ENCODE peak calls at places on chromosomes 13 and 19, in ten cellular contexts. One of them, this sample, is unnamed.
A peak's percentile ranks its signal among the peaks of the same experiment; 100 is the strongest.

GRCh38 chr13:40187836-40188591 is 478.4 kb downstream of the FOXO1 start:
- DNase-seq in PC-3: no peak
- DNase-seq in AG09309: no peak
- DNase-seq in fibroblast of lung: no peak
- DNase-seq in foreskin fibroblast: no peak
- DNase-seq in aorta: no peak
- DNase-seq in Peyer's patch: no peak
- DNase-seq in heart right ventricle: no peak
- DNase-seq in GM23248: peak; percentile 51
- DNase-seq in GM23338: peak; percentile 23
- DNase-seq in this sample: no peak

GRCh38 chr13:91157273-91158014 is 190.0 kb upstream of the MIR17HG start:
- DNase-seq in PC-3: no peak
- DNase-seq in AG09309: no peak
- DNase-seq in fibroblast of lung: no peak
- DNase-seq in foreskin fibroblast: no peak
- DNase-seq in aorta: no peak
- DNase-seq in Peyer's patch: no peak
- DNase-seq in heart right ventricle: no peak
- DNase-seq in GM23248: no peak
- DNase-seq in GM23338: no peak
- DNase-seq in this sample: no peak

GRCh38 chr13:113669231-113669870 is 2.3 kb downstream of the GRK1 start:
- DNase-seq in PC-3: no peak
- DNase-seq in AG09309: no peak
- DNase-seq in fibroblast of lung: no peak
- DNase-seq in foreskin fibroblast: no peak
- DNase-seq in aorta: peak; percentile 29
- DNase-seq in Peyer's patch: peak; percentile 41
- DNase-seq in heart right ventricle: no peak
- DNase-seq in GM23248: no peak
- DNase-seq in GM23338: no peak
- DNase-seq in this sample: no peak

GRCh38 chr13:40639226-40639681 is 27.2 kb downstream of the FOXO1 start:
- DNase-seq in PC-3: no peak
- DNase-seq in AG09309: no peak
- DNase-seq in fibroblast of lung: peak; percentile 53
- DNase-seq in foreskin fibroblast: peak; percentile 43
- DNase-seq in aorta: peak; percentile 68
- DNase-seq in Peyer's patch: no peak
- DNase-seq in heart right ventricle: no peak
- DNase-seq in GM23248: peak; percentile 53
- DNase-seq in GM23338: no peak
- DNase-seq in this sample: no peak

GRCh38 chr13:111645598-111646463 is 325.4 kb downstream of the TEX29 start:
- DNase-seq in PC-3: no peak
- DNase-seq in AG09309: no peak
- DNase-seq in fibroblast of lung: no peak
- DNase-seq in foreskin fibroblast: no peak
- DNase-seq in aorta: no peak
- DNase-seq in Peyer's patch: no peak
- DNase-seq in heart right ventricle: no peak
- DNase-seq in GM23248: no peak
- DNase-seq in GM23338: no peak
- DNase-seq in this sample: no peak

GRCh38 chr13:21010621-21011020 is 50.8 kb downstream of the LATS2 start:
- DNase-seq in PC-3: peak; percentile 20
- DNase-seq in AG09309: no peak
- DNase-seq in fibroblast of lung: no peak
- DNase-seq in foreskin fibroblast: no peak
- DNase-seq in aorta: no peak
- DNase-seq in Peyer's patch: no peak
- DNase-seq in heart right ventricle: no peak
- DNase-seq in GM23248: peak; percentile 39
- DNase-seq in GM23338: peak; percentile 49
- DNase-seq in this sample: no peak

GRCh38 chr19:54030895-54031586 is 32.7 kb downstream of the VSTM1 start:
- DNase-seq in PC-3: peak; percentile 72
- DNase-seq in AG09309: no peak
- DNase-seq in fibroblast of lung: peak; percentile 30
- DNase-seq in foreskin fibroblast: peak; percentile 71
- DNase-seq in aorta: no peak
- DNase-seq in Peyer's patch: no peak
- DNase-seq in heart right ventricle: no peak
- DNase-seq in GM23248: peak; percentile 50
- DNase-seq in GM23338: peak; percentile 71
- DNase-seq in this sample: no peak

GRCh38 chr19:6564393-6564792 is 26.6 kb downstream of the CD70 start:
- DNase-seq in PC-3: peak; percentile 60
- DNase-seq in AG09309: no peak
- DNase-seq in fibroblast of lung: no peak
- DNase-seq in foreskin fibroblast: peak; percentile 6
- DNase-seq in aorta: no peak
- DNase-seq in Peyer's patch: no peak
- DNase-seq in heart right ventricle: no peak
- DNase-seq in GM23248: peak; percentile 46
- DNase-seq in GM23338: peak; percentile 44
- DNase-seq in this sample: no peak

GRCh38 chr13:72004236-72004635 is 137.2 kb upstream of the DACH1 start:
- DNase-seq in PC-3: no peak
- DNase-seq in AG09309: no peak
- DNase-seq in fibroblast of lung: peak; percentile 86
- DNase-seq in foreskin fibroblast: peak; percentile 6
- DNase-seq in aorta: no peak
- DNase-seq in Peyer's patch: no peak
- DNase-seq in heart right ventricle: no peak
- DNase-seq in GM23248: no peak
- DNase-seq in GM23338: no peak
- DNase-seq in this sample: peak; percentile 3
- H3K4me3 ChIP-seq in PC-3: peak overlapping the region; percentile 14
- H3K4me3 ChIP-seq in AG09309: no peak overlapping the region
- H3K4me3 ChIP-seq in fibroblast of lung: no peak overlapping the region
- H3K4me3 ChIP-seq in foreskin fibroblast: peak overlapping the region; percentile 23
- H3K4me3 ChIP-seq in aorta: no peak overlapping the region
- H3K4me3 ChIP-seq in Peyer's patch: no peak overlapping the region
- H3K4me3 ChIP-seq in heart right ventricle: no peak overlapping the region
- H3K4me3 ChIP-seq in GM23248: no peak overlapping the region
- H3K4me3 ChIP-seq in GM23338: no peak overlapping the region
- H3K4me3 ChIP-seq in this sample: no peak overlapping the region

GRCh38 chr13:48110930-48111721 is 16.2 kb upstream of the MED4 start:
- DNase-seq in PC-3: no peak
- DNase-seq in AG09309: no peak
- DNase-seq in fibroblast of lung: peak; percentile 3
- DNase-seq in foreskin fibroblast: no peak
- DNase-seq in aorta: peak; percentile 54
- DNase-seq in Peyer's patch: no peak
- DNase-seq in heart right ventricle: peak; percentile 39
- DNase-seq in GM23248: no peak
- DNase-seq in GM23338: no peak
- DNase-seq in this sample: no peak

GRCh38 chr13:48108106-48108505 is 13.2 kb upstream of the MED4 start:
- DNase-seq in PC-3: no peak
- DNase-seq in AG09309: no peak
- DNase-seq in fibroblast of lung: no peak
- DNase-seq in foreskin fibroblast: no peak
- DNase-seq in aorta: no peak
- DNase-seq in Peyer's patch: no peak
- DNase-seq in heart right ventricle: no peak
- DNase-seq in GM23248: no peak
- DNase-seq in GM23338: no peak
- DNase-seq in this sample: no peak

GRCh38 chr13:48112896-48113525 is 18.1 kb upstream of the MED4 start:
- DNase-seq in PC-3: no peak
- DNase-seq in AG09309: no peak
- DNase-seq in fibroblast of lung: no peak
- DNase-seq in foreskin fibroblast: no peak
- DNase-seq in aorta: no peak
- DNase-seq in Peyer's patch: no peak
- DNase-seq in heart right ventricle: no peak
- DNase-seq in GM23248: peak; percentile 32
- DNase-seq in GM23338: no peak
- DNase-seq in this sample: no peak

DNA sequence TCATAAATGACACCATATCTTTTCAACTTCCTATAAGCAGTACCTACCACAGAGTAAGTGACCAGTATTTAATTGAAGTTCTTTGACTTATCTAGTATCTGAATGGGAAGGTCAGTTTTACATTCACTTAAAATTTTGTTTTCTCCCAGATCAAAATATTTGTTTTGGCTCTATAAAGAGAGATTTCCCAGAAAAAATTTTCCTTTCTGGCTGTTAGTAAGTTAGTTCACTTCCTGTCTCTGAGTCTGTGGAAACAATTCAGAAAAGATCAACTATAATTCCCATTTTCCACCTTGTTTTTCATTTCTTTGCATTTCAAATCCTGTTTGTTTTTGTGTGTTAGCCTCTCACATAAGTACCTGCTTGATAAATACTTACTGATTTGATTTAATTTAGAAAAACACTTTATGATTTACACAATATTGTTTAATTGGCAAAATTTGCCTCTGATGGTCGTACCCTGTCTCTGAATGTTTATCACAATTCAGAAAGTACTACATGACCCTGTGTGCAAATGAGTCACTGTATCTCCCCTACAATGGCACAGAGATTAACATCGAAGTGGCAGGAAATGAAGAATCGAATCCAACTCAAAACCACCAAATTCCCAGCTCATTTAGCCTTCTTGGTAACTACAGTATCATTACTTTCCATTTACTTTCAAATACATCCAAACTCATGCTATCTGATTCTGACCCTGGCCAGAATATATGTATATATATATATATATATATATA is 15.4 kb upstream of the MED4 start:
- DNase-seq in PC-3: no peak
- DNase-seq in AG09309: no peak
- DNase-seq in fibroblast of lung: no peak
- DNase-seq in foreskin fibroblast: no peak
- DNase-seq in aorta: no peak
- DNase-seq in Peyer's patch: no peak
- DNase-seq in heart right ventricle: no peak
- DNase-seq in GM23248: peak; percentile 5
- DNase-seq in GM23338: no peak
- DNase-seq in this sample: no peak
- H3K4me3 ChIP-seq in PC-3: no peak overlapping the region
- H3K4me3 ChIP-seq in AG09309: no peak overlapping the region
- H3K4me3 ChIP-seq in fibroblast of lung: no peak overlapping the region
- H3K4me3 ChIP-seq in foreskin fibroblast: no peak overlapping the region
- H3K4me3 ChIP-seq in aorta: no peak overlapping the region
- H3K4me3 ChIP-seq in Peyer's patch: no peak overlapping the region
- H3K4me3 ChIP-seq in heart right ventricle: no peak overlapping the region
- H3K4me3 ChIP-seq in GM23248: no peak overlapping the region
- H3K4me3 ChIP-seq in GM23338: no peak overlapping the region
- H3K4me3 ChIP-seq in this sample: no peak overlapping the region

GRCh38 chr19:5228490-5228889 is 112.1 kb downstream of the PTPRS start:
- DNase-seq in PC-3: no peak
- DNase-seq in AG09309: no peak
- DNase-seq in fibroblast of lung: no peak
- DNase-seq in foreskin fibroblast: no peak
- DNase-seq in aorta: no peak
- DNase-seq in Peyer's patch: no peak
- DNase-seq in heart right ventricle: no peak
- DNase-seq in GM23248: no peak
- DNase-seq in GM23338: no peak
- DNase-seq in this sample: no peak

GRCh38 chr19:5230730-5231555 is 109.7 kb downstream of the PTPRS start:
- DNase-seq in PC-3: no peak
- DNase-seq in AG09309: no peak
- DNase-seq in fibroblast of lung: no peak
- DNase-seq in foreskin fibroblast: no peak
- DNase-seq in aorta: no peak
- DNase-seq in Peyer's patch: no peak
- DNase-seq in heart right ventricle: no peak
- DNase-seq in GM23248: peak; percentile 13
- DNase-seq in GM23338: no peak
- DNase-seq in this sample: no peak

GRCh38 chr19:5231857-5232503 is 108.6 kb downstream of the PTPRS start:
- DNase-seq in PC-3: no peak
- DNase-seq in AG09309: no peak
- DNase-seq in fibroblast of lung: peak; percentile 18
- DNase-seq in foreskin fibroblast: no peak
- DNase-seq in aorta: no peak
- DNase-seq in Peyer's patch: no peak
- DNase-seq in heart right ventricle: no peak
- DNase-seq in GM23248: peak; percentile 15
- DNase-seq in GM23338: no peak
- DNase-seq in this sample: no peak

GRCh38 chr19:5228932-5229777 is 111.5 kb downstream of the PTPRS start:
- DNase-seq in PC-3: peak; percentile 69
- DNase-seq in AG09309: no peak
- DNase-seq in fibroblast of lung: no peak
- DNase-seq in foreskin fibroblast: no peak
- DNase-seq in aorta: no peak
- DNase-seq in Peyer's patch: peak; percentile 34
- DNase-seq in heart right ventricle: no peak
- DNase-seq in GM23248: peak; percentile 53
- DNase-seq in GM23338: peak; percentile 60
- DNase-seq in this sample: no peak

DNA sequence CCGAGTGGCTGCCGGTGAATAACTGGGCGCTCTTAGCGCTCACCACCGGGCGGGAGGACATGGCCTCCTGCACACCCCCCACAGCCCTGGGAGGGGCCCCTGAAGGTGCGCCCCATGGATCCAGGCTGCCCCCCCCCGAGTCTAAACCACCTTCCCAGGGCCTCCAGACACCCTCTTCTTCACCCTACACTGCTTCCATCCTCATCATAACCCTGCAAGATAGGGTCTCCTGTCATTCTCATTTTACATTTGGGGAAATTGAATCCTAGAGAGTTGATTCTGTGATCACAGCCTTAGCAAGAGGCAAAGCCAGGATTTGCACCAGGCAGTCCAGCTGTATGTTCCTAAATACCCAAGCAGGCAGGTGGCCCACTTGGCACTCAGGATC is 110.8 kb downstream of the PTPRS start:
- DNase-seq in PC-3: no peak
- DNase-seq in AG09309: no peak
- DNase-seq in fibroblast of lung: no peak
- DNase-seq in foreskin fibroblast: no peak
- DNase-seq in aorta: no peak
- DNase-seq in Peyer's patch: no peak
- DNase-seq in heart right ventricle: no peak
- DNase-seq in GM23248: no peak
- DNase-seq in GM23338: no peak
- DNase-seq in this sample: no peak
- H3K4me3 ChIP-seq in PC-3: peak overlapping the region; percentile 72
- H3K4me3 ChIP-seq in AG09309: no peak overlapping the region
- H3K4me3 ChIP-seq in fibroblast of lung: no peak overlapping the region
- H3K4me3 ChIP-seq in foreskin fibroblast: no peak overlapping the region
- H3K4me3 ChIP-seq in aorta: no peak overlapping the region
- H3K4me3 ChIP-seq in Peyer's patch: no peak overlapping the region
- H3K4me3 ChIP-seq in heart right ventricle: no peak overlapping the region
- H3K4me3 ChIP-seq in GM23248: no peak overlapping the region
- H3K4me3 ChIP-seq in GM23338: peak overlapping the region; percentile 53
- H3K4me3 ChIP-seq in this sample: peak overlapping the region; percentile 7

GRCh38 chr19:47792616-47793015 is 11.7 kb downstream of the TPRX1 start:
- DNase-seq in PC-3: no peak
- DNase-seq in AG09309: no peak
- DNase-seq in fibroblast of lung: no peak
- DNase-seq in foreskin fibroblast: no peak
- DNase-seq in aorta: no peak
- DNase-seq in Peyer's patch: no peak
- DNase-seq in heart right ventricle: no peak
- DNase-seq in GM23248: no peak
- DNase-seq in GM23338: no peak
- DNase-seq in this sample: no peak

GRCh38 chr19:47786566-47786965 is 8.1 kb downstream of the SELENOW start:
- DNase-seq in PC-3: no peak
- DNase-seq in AG09309: no peak
- DNase-seq in fibroblast of lung: no peak
- DNase-seq in foreskin fibroblast: no peak
- DNase-seq in aorta: no peak
- DNase-seq in Peyer's patch: no peak
- DNase-seq in heart right ventricle: no peak
- DNase-seq in GM23248: no peak
- DNase-seq in GM23338: peak; percentile 49
- DNase-seq in this sample: no peak

GRCh38 chr19:47794526-47794925 is 9.8 kb downstream of the TPRX1 start:
- DNase-seq in PC-3: no peak
- DNase-seq in AG09309: no peak
- DNase-seq in fibroblast of lung: no peak
- DNase-seq in foreskin fibroblast: no peak
- DNase-seq in aorta: no peak
- DNase-seq in Peyer's patch: no peak
- DNase-seq in heart right ventricle: no peak
- DNase-seq in GM23248: no peak
- DNase-seq in GM23338: peak; percentile 86
- DNase-seq in this sample: no peak

GRCh38 chr19:47790398-47790814 is 11.9 kb downstream of the SELENOW start:
- DNase-seq in PC-3: peak; percentile 69
- DNase-seq in AG09309: no peak
- DNase-seq in fibroblast of lung: peak; percentile 62
- DNase-seq in foreskin fibroblast: peak; percentile 77
- DNase-seq in aorta: peak; percentile 85
- DNase-seq in Peyer's patch: peak; percentile 85
- DNase-seq in heart right ventricle: peak; percentile 88
- DNase-seq in GM23248: peak; percentile 74
- DNase-seq in GM23338: peak; percentile 98
- DNase-seq in this sample: no peak
- H3K4me3 ChIP-seq in PC-3: no peak overlapping the region
- H3K4me3 ChIP-seq in AG09309: no peak overlapping the region
- H3K4me3 ChIP-seq in fibroblast of lung: no peak overlapping the region
- H3K4me3 ChIP-seq in foreskin fibroblast: no peak overlapping the region
- H3K4me3 ChIP-seq in aorta: no peak overlapping the region
- H3K4me3 ChIP-seq in Peyer's patch: no peak overlapping the region
- H3K4me3 ChIP-seq in heart right ventricle: no peak overlapping the region
- H3K4me3 ChIP-seq in GM23248: no peak overlapping the region
- H3K4me3 ChIP-seq in GM23338: no peak overlapping the region
- H3K4me3 ChIP-seq in this sample: no peak overlapping the region

This sample was measured in skeletal muscle cell.